ENCODE peak calls at places on chromosomes 12 and 14, in ten cellular contexts. One of them, this sample, is unnamed.
A peak's percentile ranks its signal among the peaks of the same experiment; 100 is the strongest.

GRCh38 chr12:125092872-125093680 is 27.8 kb downstream of the AACS start:
- DNase-seq in tibial artery: no peak
- DNase-seq in T1000: no peak
- DNase-seq in BE2C: no peak
- DNase-seq in NCI-H1694: no peak
- DNase-seq in epithelial cell of esophagus: peak; percentile 73
- DNase-seq in RWPE1: peak; percentile 43
- DNase-seq in LoVo: no peak
- DNase-seq in nephron progenitor cell: no peak
- DNase-seq in central memory CD4-positive, alpha-beta T cell: no peak
- DNase-seq in this sample: peak; percentile 86

GRCh38 chr12:26869908-26870459 is 37.0 kb upstream of the ITPR2 start:
- DNase-seq in tibial artery: no peak
- DNase-seq in nephron progenitor cell: peak; percentile 11
- DNase-seq in epithelial cell of esophagus: no peak
- DNase-seq in T1000: no peak
- DNase-seq in central memory CD4-positive, alpha-beta T cell: no peak
- DNase-seq in NCI-H1694: no peak
- DNase-seq in LoVo: no peak
- DNase-seq in BE2C: no peak
- DNase-seq in RWPE1: no peak
- DNase-seq in this sample: no peak

GRCh38 chr14:70779667-70780066 is 29.6 kb downstream of the MAP3K9 start:
- DNase-seq in LoVo: no peak
- DNase-seq in nephron progenitor cell: no peak
- DNase-seq in tibial artery: no peak
- DNase-seq in BE2C: no peak
- DNase-seq in RWPE1: no peak
- DNase-seq in NCI-H1694: no peak
- DNase-seq in epithelial cell of esophagus: no peak
- DNase-seq in central memory CD4-positive, alpha-beta T cell: no peak
- DNase-seq in T1000: no peak
- DNase-seq in this sample: no peak

GRCh38 chr12:1457901-1458300 is 136.5 kb downstream of the FBXL14 start:
- DNase-seq in NCI-H1694: no peak
- DNase-seq in LoVo: no peak
- DNase-seq in tibial artery: no peak
- DNase-seq in T1000: peak; percentile 63
- DNase-seq in nephron progenitor cell: no peak
- DNase-seq in BE2C: no peak
- DNase-seq in central memory CD4-positive, alpha-beta T cell: no peak
- DNase-seq in epithelial cell of esophagus: peak; percentile 16
- DNase-seq in RWPE1: no peak
- DNase-seq in this sample: peak; percentile 89

GRCh38 chr12:39037115-39037514 is 131.7 kb upstream of the CPNE8 start:
- DNase-seq in central memory CD4-positive, alpha-beta T cell: no peak
- DNase-seq in T1000: no peak
- DNase-seq in NCI-H1694: no peak
- DNase-seq in tibial artery: no peak
- DNase-seq in RWPE1: no peak
- DNase-seq in BE2C: no peak
- DNase-seq in nephron progenitor cell: no peak
- DNase-seq in epithelial cell of esophagus: no peak
- DNase-seq in LoVo: no peak
- DNase-seq in this sample: no peak

GRCh38 chr12:82425241-82425640 is 66.9 kb downstream of the METTL25 start:
- DNase-seq in tibial artery: no peak
- DNase-seq in nephron progenitor cell: no peak
- DNase-seq in NCI-H1694: no peak
- DNase-seq in LoVo: no peak
- DNase-seq in central memory CD4-positive, alpha-beta T cell: no peak
- DNase-seq in epithelial cell of esophagus: no peak
- DNase-seq in RWPE1: no peak
- DNase-seq in BE2C: no peak
- DNase-seq in T1000: no peak
- DNase-seq in this sample: peak; percentile 68

GRCh38 chr12:123576611-123577010 is 7.7 kb upstream of the TMED2 start:
- DNase-seq in BE2C: no peak
- DNase-seq in T1000: no peak
- DNase-seq in NCI-H1694: no peak
- DNase-seq in epithelial cell of esophagus: no peak
- DNase-seq in tibial artery: no peak
- DNase-seq in nephron progenitor cell: no peak
- DNase-seq in central memory CD4-positive, alpha-beta T cell: no peak
- DNase-seq in RWPE1: no peak
- DNase-seq in LoVo: no peak
- DNase-seq in this sample: no peak

GRCh38 chr14:47442206-47442605 is 233.2 kb downstream of the MDGA2 start:
- DNase-seq in nephron progenitor cell: peak; percentile 6
- DNase-seq in T1000: peak; percentile 26
- DNase-seq in LoVo: peak; percentile 7
- DNase-seq in NCI-H1694: no peak
- DNase-seq in tibial artery: no peak
- DNase-seq in epithelial cell of esophagus: peak; percentile 37
- DNase-seq in BE2C: peak; percentile 42
- DNase-seq in RWPE1: peak; percentile 34
- DNase-seq in central memory CD4-positive, alpha-beta T cell: no peak
- DNase-seq in this sample: peak; percentile 94

GRCh38 chr12:1896964-1897363 is 21.5 kb downstream of the CACNA2D4 start:
- DNase-seq in central memory CD4-positive, alpha-beta T cell: no peak
- DNase-seq in LoVo: no peak
- DNase-seq in NCI-H1694: no peak
- DNase-seq in tibial artery: no peak
- DNase-seq in T1000: no peak
- DNase-seq in nephron progenitor cell: no peak
- DNase-seq in epithelial cell of esophagus: no peak
- DNase-seq in RWPE1: no peak
- DNase-seq in BE2C: no peak
- DNase-seq in this sample: no peak

GRCh38 chr12:86683568-86683991 is 427.4 kb upstream of the MGAT4C start:
- DNase-seq in nephron progenitor cell: no peak
- DNase-seq in LoVo: no peak
- DNase-seq in tibial artery: no peak
- DNase-seq in RWPE1: no peak
- DNase-seq in T1000: no peak
- DNase-seq in central memory CD4-positive, alpha-beta T cell: no peak
- DNase-seq in BE2C: no peak
- DNase-seq in NCI-H1694: no peak
- DNase-seq in epithelial cell of esophagus: peak; percentile 9
- DNase-seq in this sample: no peak

GRCh38 chr14:61750708-61751474 is 11.3 kb upstream of the SNAPC1 start:
- DNase-seq in tibial artery: peak; percentile 88
- DNase-seq in nephron progenitor cell: peak; percentile 71
- DNase-seq in RWPE1: peak; percentile 80
- DNase-seq in T1000: no peak
- DNase-seq in central memory CD4-positive, alpha-beta T cell: peak; percentile 71
- DNase-seq in epithelial cell of esophagus: peak; percentile 94
- DNase-seq in NCI-H1694: no peak
- DNase-seq in LoVo: peak; percentile 91
- DNase-seq in BE2C: peak; percentile 86
- DNase-seq in this sample: peak; percentile 95

GRCh38 chr12:5085896-5086295 is 42.2 kb downstream of the KCNA5 start:
- DNase-seq in RWPE1: no peak
- DNase-seq in BE2C: no peak
- DNase-seq in tibial artery: no peak
- DNase-seq in T1000: no peak
- DNase-seq in central memory CD4-positive, alpha-beta T cell: no peak
- DNase-seq in nephron progenitor cell: no peak
- DNase-seq in NCI-H1694: no peak
- DNase-seq in epithelial cell of esophagus: no peak
- DNase-seq in LoVo: peak; percentile 31
- DNase-seq in this sample: peak; percentile 95

GRCh38 chr12:12645485-12645884 is 33.8 kb downstream of the CREBL2 start:
- DNase-seq in NCI-H1694: no peak
- DNase-seq in central memory CD4-positive, alpha-beta T cell: peak; percentile 51
- DNase-seq in T1000: no peak
- DNase-seq in tibial artery: no peak
- DNase-seq in epithelial cell of esophagus: peak; percentile 41
- DNase-seq in BE2C: peak; percentile 17
- DNase-seq in LoVo: peak; percentile 36
- DNase-seq in nephron progenitor cell: no peak
- DNase-seq in RWPE1: peak; percentile 5
- DNase-seq in this sample: no peak

GRCh38 chr12:25018146-25018545 is 69.2 kb upstream of the BCAT1 start:
- DNase-seq in tibial artery: no peak
- DNase-seq in central memory CD4-positive, alpha-beta T cell: no peak
- DNase-seq in NCI-H1694: no peak
- DNase-seq in nephron progenitor cell: no peak
- DNase-seq in epithelial cell of esophagus: no peak
- DNase-seq in BE2C: no peak
- DNase-seq in T1000: no peak
- DNase-seq in LoVo: no peak
- DNase-seq in RWPE1: no peak
- DNase-seq in this sample: no peak

This sample was measured in kidney tubule cell.